ENCODE peak calls at places on chromosome 5, in six cellular contexts. One of them, this sample, is unnamed.

GRCh38 chr5:133565993-133566392 is 46.3 kb downstream of the FSTL4 start:
- DNase-seq in stimulated activated CD8-positive, alpha-beta memory T cell treated with anti-CD3 and anti-CD28 coated beads, Interleukin-7, amount 100 ng/mL, for 4 hours: no peak
- DNase-seq in NCI-H1048: peak
- DNase-seq in GM03348: no peak
- DNase-seq in psoas muscle: no peak
- DNase-seq in cardiac septum: no peak
- DNase-seq in this sample: no peak

GRCh38 chr5:177132504-177133118 is 962 bp upstream of the NSD1 start:
- DNase-seq in psoas muscle: peak
- DNase-seq in cardiac septum: no peak
- DNase-seq in stimulated activated CD8-positive, alpha-beta memory T cell treated with anti-CD3 and anti-CD28 coated beads, Interleukin-7, amount 100 ng/mL, for 4 hours: peak
- DNase-seq in NCI-H1048: no peak
- DNase-seq in GM03348: no peak
- DNase-seq in this sample: peak

GRCh38 chr5:172172912-172173591 is 15.0 kb downstream of the STK10 start:
- DNase-seq in stimulated activated CD8-positive, alpha-beta memory T cell treated with anti-CD3 and anti-CD28 coated beads, Interleukin-7, amount 100 ng/mL, for 4 hours: no peak
- DNase-seq in NCI-H1048: no peak
- DNase-seq in cardiac septum: no peak
- DNase-seq in psoas muscle: no peak
- DNase-seq in GM03348: no peak
- DNase-seq in this sample: peak

GRCh38 chr5:34854459-34855174 is 15.7 kb downstream of the TTC23L start:
- DNase-seq in psoas muscle: no peak
- DNase-seq in GM03348: no peak
- DNase-seq in stimulated activated CD8-positive, alpha-beta memory T cell treated with anti-CD3 and anti-CD28 coated beads, Interleukin-7, amount 100 ng/mL, for 4 hours: no peak
- DNase-seq in cardiac septum: no peak
- DNase-seq in NCI-H1048: no peak
- DNase-seq in this sample: no peak

GRCh38 chr5:151825445-151825844 is 53.7 kb downstream of the G3BP1 start:
- DNase-seq in GM03348: peak
- DNase-seq in cardiac septum: no peak
- DNase-seq in stimulated activated CD8-positive, alpha-beta memory T cell treated with anti-CD3 and anti-CD28 coated beads, Interleukin-7, amount 100 ng/mL, for 4 hours: no peak
- DNase-seq in psoas muscle: no peak
- DNase-seq in NCI-H1048: no peak
- DNase-seq in this sample: peak

GRCh38 chr5:53874409-53874808 is 314.0 kb downstream of the NDUFS4 start:
- DNase-seq in NCI-H1048: no peak
- DNase-seq in psoas muscle: no peak
- DNase-seq in GM03348: peak
- DNase-seq in stimulated activated CD8-positive, alpha-beta memory T cell treated with anti-CD3 and anti-CD28 coated beads, Interleukin-7, amount 100 ng/mL, for 4 hours: no peak
- DNase-seq in cardiac septum: no peak
- DNase-seq in this sample: no peak

GRCh38 chr5:151144275-151144674 is 13.3 kb downstream of the ANXA6 start:
- DNase-seq in NCI-H1048: no peak
- DNase-seq in stimulated activated CD8-positive, alpha-beta memory T cell treated with anti-CD3 and anti-CD28 coated beads, Interleukin-7, amount 100 ng/mL, for 4 hours: no peak
- DNase-seq in psoas muscle: no peak
- DNase-seq in GM03348: no peak
- DNase-seq in cardiac septum: no peak
- DNase-seq in this sample: no peak

GRCh38 chr5:107533946-107534876 is 136.5 kb downstream of the EFNA5 start:
- DNase-seq in NCI-H1048: no peak
- DNase-seq in GM03348: no peak
- DNase-seq in cardiac septum: no peak
- DNase-seq in psoas muscle: no peak
- DNase-seq in stimulated activated CD8-positive, alpha-beta memory T cell treated with anti-CD3 and anti-CD28 coated beads, Interleukin-7, amount 100 ng/mL, for 4 hours: no peak
- DNase-seq in this sample: no peak

GRCh38 chr5:133403741-133404364 is 208.5 kb downstream of the FSTL4 start:
- DNase-seq in stimulated activated CD8-positive, alpha-beta memory T cell treated with anti-CD3 and anti-CD28 coated beads, Interleukin-7, amount 100 ng/mL, for 4 hours: no peak
- DNase-seq in cardiac septum: no peak
- DNase-seq in NCI-H1048: no peak
- DNase-seq in GM03348: no peak
- DNase-seq in psoas muscle: no peak
- DNase-seq in this sample: no peak

GRCh38 chr5:22787807-22788206 is 65.3 kb downstream of the CDH12 start:
- DNase-seq in cardiac septum: no peak
- DNase-seq in NCI-H1048: no peak
- DNase-seq in stimulated activated CD8-positive, alpha-beta memory T cell treated with anti-CD3 and anti-CD28 coated beads, Interleukin-7, amount 100 ng/mL, for 4 hours: no peak
- DNase-seq in psoas muscle: no peak
- DNase-seq in GM03348: no peak
- DNase-seq in this sample: no peak

GRCh38 chr5:138177936-138178515 is 404 bp downstream of the BRD8 start:
- DNase-seq in stimulated activated CD8-positive, alpha-beta memory T cell treated with anti-CD3 and anti-CD28 coated beads, Interleukin-7, amount 100 ng/mL, for 4 hours: no peak
- DNase-seq in cardiac septum: no peak
- DNase-seq in NCI-H1048: no peak
- DNase-seq in psoas muscle: no peak
- DNase-seq in GM03348: peak
- DNase-seq in this sample: no peak

GRCh38 chr5:33311893-33312292 is 128.9 kb upstream of the TARS1 start:
- DNase-seq in NCI-H1048: no peak
- DNase-seq in psoas muscle: no peak
- DNase-seq in cardiac septum: no peak
- DNase-seq in stimulated activated CD8-positive, alpha-beta memory T cell treated with anti-CD3 and anti-CD28 coated beads, Interleukin-7, amount 100 ng/mL, for 4 hours: no peak
- DNase-seq in GM03348: peak
- DNase-seq in this sample: no peak

GRCh38 chr5:110769282-110769681 is 30.5 kb downstream of the SLC25A46 start:
- DNase-seq in cardiac septum: no peak
- DNase-seq in GM03348: peak
- DNase-seq in stimulated activated CD8-positive, alpha-beta memory T cell treated with anti-CD3 and anti-CD28 coated beads, Interleukin-7, amount 100 ng/mL, for 4 hours: no peak
- DNase-seq in psoas muscle: no peak
- DNase-seq in NCI-H1048: no peak
- DNase-seq in this sample: no peak

GRCh38 chr5:68478306-68479091 is 262.9 kb downstream of the PIK3R1 start:
- DNase-seq in NCI-H1048: no peak
- DNase-seq in psoas muscle: no peak
- DNase-seq in cardiac septum: no peak
- DNase-seq in GM03348: peak
- DNase-seq in stimulated activated CD8-positive, alpha-beta memory T cell treated with anti-CD3 and anti-CD28 coated beads, Interleukin-7, amount 100 ng/mL, for 4 hours: no peak
- DNase-seq in this sample: no peak

GRCh38 chr5:67969631-67970030 is 245.9 kb upstream of the PIK3R1 start:
- DNase-seq in cardiac septum: no peak
- DNase-seq in NCI-H1048: no peak
- DNase-seq in GM03348: no peak
- DNase-seq in psoas muscle: no peak
- DNase-seq in stimulated activated CD8-positive, alpha-beta memory T cell treated with anti-CD3 and anti-CD28 coated beads, Interleukin-7, amount 100 ng/mL, for 4 hours: no peak
- DNase-seq in this sample: no peak

GRCh38 chr5:29005386-29005785 is 1967.0 kb upstream of the CDH9 start:
- DNase-seq in cardiac septum: no peak
- DNase-seq in psoas muscle: no peak
- DNase-seq in NCI-H1048: no peak
- DNase-seq in GM03348: no peak
- DNase-seq in stimulated activated CD8-positive, alpha-beta memory T cell treated with anti-CD3 and anti-CD28 coated beads, Interleukin-7, amount 100 ng/mL, for 4 hours: no peak
- DNase-seq in this sample: no peak

GRCh38 chr5:132283423-132284043 is 10.7 kb upstream of the SLC22A4 start:
- DNase-seq in NCI-H1048: no peak
- DNase-seq in cardiac septum: no peak
- DNase-seq in GM03348: no peak
- DNase-seq in psoas muscle: no peak
- DNase-seq in stimulated activated CD8-positive, alpha-beta memory T cell treated with anti-CD3 and anti-CD28 coated beads, Interleukin-7, amount 100 ng/mL, for 4 hours: no peak
- DNase-seq in this sample: no peak

GRCh38 chr5:142439208-142439607 is 114.4 kb upstream of the SPRY4 start:
- DNase-seq in stimulated activated CD8-positive, alpha-beta memory T cell treated with anti-CD3 and anti-CD28 coated beads, Interleukin-7, amount 100 ng/mL, for 4 hours: no peak
- DNase-seq in GM03348: peak
- DNase-seq in NCI-H1048: no peak
- DNase-seq in psoas muscle: no peak
- DNase-seq in cardiac septum: no peak
- DNase-seq in this sample: no peak

GRCh38 chr5:160899735-160900134 is 47.7 kb upstream of the ATP10B start:
- DNase-seq in stimulated activated CD8-positive, alpha-beta memory T cell treated with anti-CD3 and anti-CD28 coated beads, Interleukin-7, amount 100 ng/mL, for 4 hours: no peak
- DNase-seq in psoas muscle: no peak
- DNase-seq in cardiac septum: no peak
- DNase-seq in NCI-H1048: no peak
- DNase-seq in GM03348: no peak
- DNase-seq in this sample: no peak

GRCh38 chr5:93107141-93107540 is 473.9 kb downstream of the NR2F1-AS1 start:
- DNase-seq in GM03348: no peak
- DNase-seq in psoas muscle: no peak
- DNase-seq in NCI-H1048: no peak
- DNase-seq in stimulated activated CD8-positive, alpha-beta memory T cell treated with anti-CD3 and anti-CD28 coated beads, Interleukin-7, amount 100 ng/mL, for 4 hours: no peak
- DNase-seq in cardiac septum: no peak
- DNase-seq in this sample: no peak

GRCh38 chr5:93755716-93756115 is 14.3 kb upstream of the POU5F2 start:
- DNase-seq in psoas muscle: no peak
- DNase-seq in cardiac septum: no peak
- DNase-seq in GM03348: no peak
- DNase-seq in stimulated activated CD8-positive, alpha-beta memory T cell treated with anti-CD3 and anti-CD28 coated beads, Interleukin-7, amount 100 ng/mL, for 4 hours: no peak
- DNase-seq in NCI-H1048: no peak
- DNase-seq in this sample: no peak

GRCh38 chr5:96053063-96053735 is 91.5 kb upstream of the ELL2 start:
- DNase-seq in stimulated activated CD8-positive, alpha-beta memory T cell treated with anti-CD3 and anti-CD28 coated beads, Interleukin-7, amount 100 ng/mL, for 4 hours: no peak
- DNase-seq in GM03348: no peak
- DNase-seq in cardiac septum: no peak
- DNase-seq in NCI-H1048: no peak
- DNase-seq in psoas muscle: no peak
- DNase-seq in this sample: no peak

GRCh38 chr5:55413644-55414043 is 105.9 kb downstream of the MTREX start:
- DNase-seq in stimulated activated CD8-positive, alpha-beta memory T cell treated with anti-CD3 and anti-CD28 coated beads, Interleukin-7, amount 100 ng/mL, for 4 hours: no peak
- DNase-seq in cardiac septum: no peak
- DNase-seq in psoas muscle: no peak
- DNase-seq in GM03348: no peak
- DNase-seq in NCI-H1048: no peak
- DNase-seq in this sample: no peak

GRCh38 chr5:7242118-7242517 is 153.8 kb upstream of the ADCY2 start:
- DNase-seq in psoas muscle: no peak
- DNase-seq in NCI-H1048: no peak
- DNase-seq in cardiac septum: no peak
- DNase-seq in GM03348: no peak
- DNase-seq in stimulated activated CD8-positive, alpha-beta memory T cell treated with anti-CD3 and anti-CD28 coated beads, Interleukin-7, amount 100 ng/mL, for 4 hours: no peak
- DNase-seq in this sample: no peak

GRCh38 chr5:63805151-63805550 is 157.1 kb downstream of the HTR1A start:
- DNase-seq in cardiac septum: no peak
- DNase-seq in stimulated activated CD8-positive, alpha-beta memory T cell treated with anti-CD3 and anti-CD28 coated beads, Interleukin-7, amount 100 ng/mL, for 4 hours: no peak
- DNase-seq in NCI-H1048: no peak
- DNase-seq in psoas muscle: no peak
- DNase-seq in GM03348: no peak
- DNase-seq in this sample: no peak

GRCh38 chr5:9851458-9851857 is 221.3 kb upstream of the TAS2R1 start:
- DNase-seq in NCI-H1048: no peak
- DNase-seq in GM03348: peak
- DNase-seq in psoas muscle: no peak
- DNase-seq in cardiac septum: no peak
- DNase-seq in stimulated activated CD8-positive, alpha-beta memory T cell treated with anti-CD3 and anti-CD28 coated beads, Interleukin-7, amount 100 ng/mL, for 4 hours: no peak
- DNase-seq in this sample: peak

GRCh38 chr5:136053336-136054121 is 24.7 kb downstream of the TGFBI start:
- DNase-seq in GM03348: peak
- DNase-seq in NCI-H1048: no peak
- DNase-seq in cardiac septum: peak
- DNase-seq in stimulated activated CD8-positive, alpha-beta memory T cell treated with anti-CD3 and anti-CD28 coated beads, Interleukin-7, amount 100 ng/mL, for 4 hours: no peak
- DNase-seq in psoas muscle: peak
- DNase-seq in this sample: no peak

GRCh38 chr5:126591549-126591948 is 3.5 kb downstream of the ALDH7A1 start:
- DNase-seq in NCI-H1048: no peak
- DNase-seq in psoas muscle: no peak
- DNase-seq in GM03348: no peak
- DNase-seq in stimulated activated CD8-positive, alpha-beta memory T cell treated with anti-CD3 and anti-CD28 coated beads, Interleukin-7, amount 100 ng/mL, for 4 hours: no peak
- DNase-seq in cardiac septum: no peak
- DNase-seq in this sample: no peak

GRCh38 chr5:124438390-124439380 is 307.8 kb downstream of the ZNF608 start:
- DNase-seq in GM03348: no peak
- DNase-seq in psoas muscle: no peak
- DNase-seq in stimulated activated CD8-positive, alpha-beta memory T cell treated with anti-CD3 and anti-CD28 coated beads, Interleukin-7, amount 100 ng/mL, for 4 hours: no peak
- DNase-seq in NCI-H1048: no peak
- DNase-seq in cardiac septum: no peak
- DNase-seq in this sample: peak

GRCh38 chr5:108588323-108588722 is 159.4 kb upstream of the FER start:
- DNase-seq in psoas muscle: no peak
- DNase-seq in NCI-H1048: no peak
- DNase-seq in GM03348: no peak
- DNase-seq in cardiac septum: no peak
- DNase-seq in stimulated activated CD8-positive, alpha-beta memory T cell treated with anti-CD3 and anti-CD28 coated beads, Interleukin-7, amount 100 ng/mL, for 4 hours: no peak
- DNase-seq in this sample: no peak

GRCh38 chr5:112646139-112646941 is 91.3 kb upstream of the APC start:
- DNase-seq in stimulated activated CD8-positive, alpha-beta memory T cell treated with anti-CD3 and anti-CD28 coated beads, Interleukin-7, amount 100 ng/mL, for 4 hours: no peak
- DNase-seq in cardiac septum: no peak
- DNase-seq in NCI-H1048: no peak
- DNase-seq in psoas muscle: no peak
- DNase-seq in GM03348: no peak
- DNase-seq in this sample: no peak